ENCODE peak calls at places on chromosome 14, in six cellular contexts. I is IMR-90, X is mesenchymal stem cell, P is neuronal stem cell, K is H1, A is trophoblast cell. E is an unnamed sample.
A peak's percentile ranks its signal among the peaks of the same experiment; 100 is the strongest.

GRCh38 chr14:23708343-23708742 is 72.2 kb downstream of the DHRS2 start:
- DNase-seq in I (no peak), K (no peak), A (no peak), X (no peak), P (no peak), E (no peak)

GRCh38 chr14:69614592-69614991 is 3.2 kb downstream of the SUSD6 start:
- DNase-seq in I (no peak), K (no peak), P (no peak), X (no peak), A (peak; percentile 30), E (no peak)

GRCh38 chr14:72743626-72744025 is 150.3 kb downstream of the DPF3 start:
- DNase-seq in X (no peak), K (peak; percentile 27), P (no peak), A (no peak), I (no peak), E (no peak)

GRCh38 chr14:59464651-59465569 is at the start of gene GPR135:
- DNase-seq in A (peak; percentile 73), P (peak; percentile 70), K (peak; percentile 79), I (peak; percentile 56), X (peak; percentile 66), E (peak; percentile 75)

GRCh38 chr14:55272415-55272786 is 1.2 kb downstream of the FBXO34 start:
- DNase-seq in X (no peak), P (no peak), A (no peak), K (no peak), I (no peak), E (no peak)

GRCh38 chr14:97459180-97459579 is 662.0 kb downstream of the VRK1 start:
- DNase-seq in P (no peak), I (no peak), A (no peak), X (no peak), K (no peak), E (no peak)

GRCh38 chr14:24151404-24152080 is 4.2 kb downstream of the RNF31 start:
- DNase-seq in K (no peak), A (no peak), X (no peak), P (no peak), I (no peak), E (no peak)

GRCh38 chr14:75301666-75302325 is 23.2 kb downstream of the FOS start:
- DNase-seq in I (no peak), K (no peak), X (peak; percentile 76), A (peak; percentile 91), P (no peak), E (no peak)

GRCh38 chr14:100532154-100532915 is 54.9 kb downstream of the BEGAIN start:
- DNase-seq in X (no peak), P (no peak), A (no peak), I (peak; percentile 13), K (no peak), E (peak; percentile 18)

GRCh38 chr14:102949801-102950451 is 27.5 kb downstream of the AMN start:
- DNase-seq in A (no peak), I (peak; percentile 63), P (no peak), K (no peak), X (no peak), E (no peak)

GRCh38 chr14:90791481-90791880 is 24.7 kb downstream of the TTC7B start:
- DNase-seq in I (no peak), P (no peak), K (no peak), X (no peak), A (no peak), E (no peak)

GRCh38 chr14:75068294-75069020 is 984 bp upstream of the ZC2HC1C start:
- DNase-seq in K (no peak), X (no peak), A (no peak), P (no peak), I (no peak), E (no peak)

GRCh38 chr14:67943947-67944346 is 124.4 kb downstream of the RAD51B start:
- DNase-seq in P (peak; percentile 83), X (peak; percentile 88), K (peak; percentile 60), A (peak; percentile 92), I (peak; percentile 87), E (peak; percentile 58)

GRCh38 chr14:103393687-103394626 is 8.7 kb downstream of the MARK3 start:
- DNase-seq in X (peak; percentile 61), K (no peak), P (no peak), A (peak; percentile 62), I (peak; percentile 53), E (no peak)

GRCh38 chr14:94547151-94547680 is 14.0 kb upstream of the SERPINA4 start:
- DNase-seq in I (no peak), P (no peak), K (no peak), X (no peak), A (no peak), E (no peak)

GRCh38 chr14:68680541-68681051 is 112.3 kb downstream of the ZFP36L1 start:
- DNase-seq in X (peak; percentile 49), P (no peak), A (peak; percentile 63), K (no peak), I (peak; percentile 24), E (no peak)

GRCh38 chr14:90781344-90781761 is 34.9 kb downstream of the TTC7B start:
- DNase-seq in K (no peak), P (no peak), X (peak; percentile 58), I (peak; percentile 71), A (no peak), E (no peak)

GRCh38 chr14:96204151-96205058 is at the start of gene BDKRB2:
- DNase-seq in I (peak; percentile 92), P (peak; percentile 62), A (peak; percentile 72), K (peak; percentile 69), X (peak; percentile 92), E (peak; percentile 81)

GRCh38 chr14:101473795-101474562 is 87.3 kb upstream of the DIO3 start:
- DNase-seq in A (no peak), P (no peak), K (no peak), I (no peak), X (no peak), E (no peak)

GRCh38 chr14:92499216-92499615 is 14.4 kb upstream of the RIN3 start:
- DNase-seq in K (no peak), A (no peak), X (no peak), P (no peak), I (no peak), E (no peak)

GRCh38 chr14:52848626-52849025 is 57.2 kb upstream of the GNPNAT1 start:
- DNase-seq in P (no peak), K (no peak), A (peak; percentile 41), X (peak; percentile 75), I (no peak), E (no peak)

GRCh38 chr14:52845079-52845478 is 53.7 kb upstream of the GNPNAT1 start:
- DNase-seq in A (peak; percentile 20), X (no peak), I (no peak), P (no peak), K (no peak), E (no peak)

GRCh38 chr14:52840916-52841315 is 49.5 kb upstream of the GNPNAT1 start:
- DNase-seq in I (peak; percentile 71), P (no peak), K (no peak), A (no peak), X (peak; percentile 71), E (no peak)

DNA sequence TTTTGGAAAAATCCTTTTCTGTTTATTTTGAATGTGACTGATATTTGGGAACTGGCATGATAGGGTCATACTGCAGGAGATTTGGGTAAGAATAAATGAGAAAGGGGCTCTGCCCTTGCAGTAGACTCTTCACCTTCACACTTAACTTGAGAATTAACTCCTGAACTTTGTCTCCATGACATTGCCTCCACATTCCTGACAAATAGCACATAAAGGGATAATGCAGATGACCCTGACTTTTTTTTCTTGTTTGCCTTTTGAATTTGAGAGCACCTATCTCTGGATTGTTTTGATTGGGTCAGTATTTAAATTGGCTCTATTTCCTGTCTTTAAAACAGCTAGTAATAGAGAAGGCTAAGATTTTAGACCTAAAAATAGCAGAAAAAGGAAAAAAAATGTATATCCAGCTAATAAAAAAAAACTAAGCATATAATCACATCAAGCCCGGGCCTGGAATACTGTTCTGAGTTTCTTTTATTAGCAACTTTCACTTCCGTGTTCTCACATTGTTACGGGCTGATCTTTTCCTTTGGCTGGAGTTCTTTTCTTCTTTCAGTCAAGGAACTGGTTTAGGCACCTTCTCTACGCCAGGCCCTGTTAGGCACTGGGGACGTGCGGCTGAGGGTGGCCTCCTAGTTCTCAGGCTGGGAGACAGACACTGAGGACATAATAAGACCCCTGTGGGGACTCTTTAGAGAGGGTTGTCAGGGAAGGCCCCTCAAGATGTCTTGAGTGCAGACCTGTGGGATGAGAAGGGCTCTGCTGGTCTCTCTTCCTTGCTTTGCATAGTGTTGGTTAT is 53.1 kb upstream of the GNPNAT1 start:
- DNase-seq in P (no peak), K (no peak), A (peak; percentile 43), I (no peak), X (no peak), E (peak; percentile 33)
- H2BK120ac ChIP-seq in P (no peak overlapping the region), K (no peak overlapping the region), A (peak overlapping the region; percentile 34), I (peak overlapping the region; percentile 19), X (no peak overlapping the region), E (no peak overlapping the region)

GRCh38 chr14:79515158-79515557 is 696.1 kb downstream of the DIO2 start:
- DNase-seq in P (no peak), I (no peak), X (peak; percentile 29), K (no peak), A (no peak), E (no peak)
- H3K4me2 ChIP-seq in P (no peak overlapping the region), I (peak overlapping the region; percentile 56), X (peak overlapping the region; percentile 44), K (no peak overlapping the region), A (peak overlapping the region; percentile 1), E (no peak overlapping the region)

DNA sequence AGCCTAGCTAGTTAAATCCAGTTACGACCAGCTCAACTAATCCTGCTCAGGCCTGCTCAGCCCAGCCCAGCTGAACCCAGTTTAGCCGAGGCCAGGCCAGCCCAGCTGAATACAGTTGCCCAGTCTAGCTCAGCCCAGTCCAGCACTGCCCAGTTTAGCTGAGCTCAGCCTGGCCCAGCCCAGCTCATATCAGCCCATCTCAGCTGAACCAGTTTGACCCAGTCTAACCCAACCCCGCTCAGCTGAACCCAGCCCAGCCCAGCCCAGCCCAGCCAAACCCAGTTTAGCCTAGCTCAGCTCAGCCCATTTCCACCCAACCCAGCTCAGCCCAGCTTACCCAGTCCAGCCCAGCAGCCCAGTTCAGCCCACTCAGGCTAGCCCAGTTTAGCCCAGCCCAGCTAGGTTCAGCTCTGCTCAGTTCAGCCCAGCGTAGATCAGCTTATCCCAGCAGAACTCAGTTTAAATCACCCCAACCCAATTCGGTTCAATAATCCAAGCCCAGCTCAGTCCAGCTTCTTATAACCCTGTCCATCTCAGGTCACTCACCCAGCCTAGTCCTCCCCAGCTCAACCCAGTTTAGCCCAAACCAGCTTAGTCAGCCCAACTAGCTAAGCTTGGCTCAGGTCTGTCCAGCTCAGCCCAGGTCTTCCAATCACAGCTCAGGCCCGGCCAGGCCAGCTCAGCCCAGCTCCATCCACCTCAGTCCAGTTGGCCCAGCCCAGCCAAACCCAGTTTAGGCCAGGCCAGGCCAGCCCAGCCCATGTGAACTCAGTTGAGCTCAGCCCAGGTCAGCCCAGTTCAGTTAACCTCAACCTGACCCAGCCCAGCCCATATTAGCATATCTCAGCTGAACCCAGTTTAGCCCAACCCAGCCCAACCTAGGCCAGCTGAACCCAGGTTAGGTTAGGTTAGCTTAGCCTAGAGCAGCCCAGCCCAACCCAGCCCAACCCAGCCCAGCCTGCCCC is 76.7 kb downstream of the TMEM121 start:
- DNase-seq in K (no peak), P (no peak), I (no peak), X (no peak), A (peak; percentile 13), E (no peak)
- H3K9me3 ChIP-seq in K (peaks cover 32% of the 10 kb centered on the region), P (peaks cover 37% of the 10 kb centered on the region), I (peaks cover 43% of the 10 kb centered on the region), X (no peaks in the 10 kb centered on the region), A (peaks cover 61% of the 10 kb centered on the region), E (peaks cover 48% of the 10 kb centered on the region)

GRCh38 chr14:20642182-20642581 is 691 bp upstream of the OR6S1 start:
- DNase-seq in P (no peak), X (no peak), K (no peak), A (no peak), I (no peak), E (no peak)
- H2BK120ac ChIP-seq in P (no peak overlapping the region), X (no peak overlapping the region), K (no peak overlapping the region), A (no peak overlapping the region), I (no peak overlapping the region), E (no peak overlapping the region)

E was measured in H9.